ENCODE peak calls at places on chromosomes 7 and 10, in ten cellular contexts. A, E, R, H, L, X, F, W, D and C are unnamed samples.
A peak's percentile ranks its signal among the peaks of the same experiment; 100 is the strongest.

GRCh38 chr10:4262449-4262848 is 477.4 kb upstream of the KLF6 start:
- DNase-seq in F (no peak), W (no peak), H (no peak), D (no peak), X (no peak), L (no peak), E (no peak), A (no peak), R (no peak), C (no peak)

GRCh38 chr7:132972745-132973144 is 109.1 kb downstream of the CHCHD3 start:
- DNase-seq in F (no peak), D (no peak), R (no peak), L (no peak), H (no peak), X (no peak), A (no peak), E (no peak), W (no peak), C (no peak)

GRCh38 chr7:99096124-99096887 is 47.6 kb downstream of the SMURF1 start:
- DNase-seq in H (no peak), E (no peak), W (no peak), R (no peak), A (peak; percentile 81), F (peak; percentile 66), X (no peak), D (no peak), L (no peak), C (no peak)

GRCh38 chr7:155835446-155836215 is 23.4 kb upstream of the SHH start:
- DNase-seq in X (no peak), D (peak; percentile 26), H (no peak), F (peak; percentile 1), L (no peak), R (no peak), E (no peak), A (no peak), W (no peak), C (no peak)

GRCh38 chr10:66928000-66928770 is 2.3 kb downstream of the LRRTM3 start:
- DNase-seq in R (peak; percentile 19), D (peak; percentile 45), A (no peak), H (peak; percentile 55), F (no peak), L (peak; percentile 3), E (no peak), W (no peak), X (no peak), C (no peak)

GRCh38 chr7:84848219-84848973 is 338.5 kb downstream of the SEMA3D start:
- DNase-seq in A (no peak), F (no peak), X (no peak), D (no peak), L (no peak), R (no peak), H (no peak), E (no peak), W (no peak), C (no peak)

GRCh38 chr7:149752646-149753045 is 20.7 kb downstream of the ZNF467 start:
- DNase-seq in F (no peak), A (no peak), R (no peak), L (no peak), W (no peak), X (no peak), H (no peak), D (no peak), E (no peak), C (no peak)

GRCh38 chr10:72259491-72260214 is 14.1 kb upstream of the DDIT4 start:
- DNase-seq in H (peak; percentile 12), D (no peak), L (peak; percentile 29), E (no peak), R (peak; percentile 47), W (peak; percentile 40), F (no peak), A (no peak), X (no peak), C (no peak)

GRCh38 chr7:149292101-149292823 is 30.3 kb downstream of the ZNF783 start:
- DNase-seq in A (no peak), X (no peak), R (no peak), L (no peak), W (no peak), F (peak; percentile 46), E (no peak), D (peak; percentile 20), H (peak; percentile 52), C (no peak)

GRCh38 chr7:148084138-148084537 is 506.4 kb upstream of the C7orf33 start:
- DNase-seq in F (peak; percentile 73), R (peak; percentile 5), H (peak; percentile 66), L (no peak), W (peak; percentile 36), E (peak; percentile 69), X (peak; percentile 20), A (peak; percentile 5), D (peak; percentile 80), C (peak; percentile 79)

GRCh38 chr10:66782776-66783175 is 143.1 kb upstream of the LRRTM3 start:
- DNase-seq in H (no peak), F (no peak), X (no peak), D (no peak), W (no peak), E (peak; percentile 69), L (peak; percentile 32), A (no peak), R (peak; percentile 52), C (no peak)

GRCh38 chr10:101287922-101288638 is 58.8 kb upstream of the LBX1 start:
- DNase-seq in H (peak; percentile 88), W (peak; percentile 11), L (no peak), D (peak; percentile 80), F (no peak), E (peak; percentile 16), X (no peak), A (no peak), R (peak; percentile 17), C (peak; percentile 44)

GRCh38 chr7:98214811-98215321 is 3.6 kb downstream of the BHLHA15 start:
- DNase-seq in E (no peak), A (no peak), R (no peak), W (no peak), X (no peak), L (no peak), H (no peak), F (no peak), D (no peak), C (no peak)

GRCh38 chr7:34389332-34390078 is 268.5 kb upstream of the NPSR1 start:
- DNase-seq in R (no peak), A (no peak), W (no peak), H (peak; percentile 46), F (no peak), D (no peak), X (no peak), L (no peak), E (no peak), C (no peak)

GRCh38 chr10:125089486-125089885 is 70.9 kb downstream of the CTBP2 start:
- DNase-seq in R (no peak), X (no peak), F (no peak), H (no peak), L (no peak), A (no peak), W (no peak), D (no peak), E (no peak), C (no peak)
- H3K79me2 ChIP-seq in R (peaks cover 61% of the 10 kb centered on the region), X (peaks cover 57% of the 10 kb centered on the region), F (no peaks in the 10 kb centered on the region), H (peaks cover 100% of the 10 kb centered on the region), L (peaks cover 86% of the 10 kb centered on the region), A (peaks cover 97% of the 10 kb centered on the region), W (no peaks in the 10 kb centered on the region), D (peaks cover 100% of the 10 kb centered on the region), E (peaks cover 79% of the 10 kb centered on the region), C (no peaks in the 10 kb centered on the region)

DNA sequence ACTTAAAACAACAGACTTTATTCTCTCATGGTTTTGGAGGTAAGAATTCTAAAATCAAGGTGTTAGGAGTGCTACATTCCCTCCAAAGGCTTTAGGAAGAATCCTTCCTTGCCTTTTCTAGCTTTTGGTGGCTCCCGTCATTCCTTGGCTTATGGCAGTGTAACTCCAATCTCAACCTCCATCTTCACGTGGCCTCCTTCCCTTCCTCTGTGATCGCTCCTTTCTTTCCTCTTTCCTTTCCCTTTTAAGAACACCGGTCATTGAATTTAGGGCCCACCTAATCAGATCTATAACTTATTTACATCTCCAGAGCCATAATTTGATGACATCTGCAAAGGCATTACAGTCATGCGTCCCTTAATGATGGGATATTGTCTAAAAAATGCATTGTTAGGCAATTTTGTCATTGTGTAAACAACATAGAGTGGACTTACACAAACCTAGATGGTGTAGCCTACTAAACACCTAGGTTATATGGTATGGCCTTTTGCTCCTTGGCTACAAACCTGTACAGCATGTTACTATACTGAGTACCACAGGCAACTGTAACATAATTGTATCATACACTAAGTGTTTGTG is 5.9 kb upstream of the HERC4 start:
- DNase-seq in R (no peak), F (no peak), H (peak; percentile 9), A (no peak), X (no peak), L (no peak), E (peak; percentile 56), D (no peak), W (no peak), C (no peak)
- H3K27ac ChIP-seq in R (no peak overlapping the region), F (no peak overlapping the region), H (peak overlapping the region; percentile 42), A (no peak overlapping the region), X (no peak overlapping the region), L (no peak overlapping the region), E (no peak overlapping the region), D (no peak overlapping the region), W (no peak overlapping the region), C (no peak overlapping the region)

GRCh38 chr10:94402204-94403033 is at the start of gene TBC1D12:
- DNase-seq in X (peak; percentile 90), D (peak; percentile 95), A (peak; percentile 95), H (peak; percentile 99), E (peak; percentile 92), F (peak; percentile 98), R (peak; percentile 96), W (peak; percentile 79), L (peak; percentile 92), C (no peak)
- H3K79me2 ChIP-seq in X (peaks cover 28% of the 10 kb centered on the region), D (peaks cover 5% of the 10 kb centered on the region), A (peaks cover 50% of the 10 kb centered on the region), H (no peaks in the 10 kb centered on the region), E (peaks cover 44% of the 10 kb centered on the region), F (peaks cover 44% of the 10 kb centered on the region), R (peaks cover 32% of the 10 kb centered on the region), W (peaks cover 4% of the 10 kb centered on the region), L (peaks cover 38% of the 10 kb centered on the region), C (no peaks in the 10 kb centered on the region)

GRCh38 chr10:131936756-131937155 is 35.9 kb downstream of the PPP2R2D start:
- DNase-seq in W (no peak), R (no peak), D (no peak), F (no peak), E (no peak), L (no peak), X (no peak), A (no peak), H (no peak), C (no peak)

GRCh38 chr10:131933016-131933694 is 32.3 kb downstream of the PPP2R2D start:
- DNase-seq in D (no peak), R (no peak), L (no peak), E (no peak), H (no peak), W (no peak), A (no peak), F (no peak), X (no peak), C (no peak)

GRCh38 chr10:131933695-131934086 is 32.9 kb downstream of the PPP2R2D start:
- DNase-seq in F (no peak), A (no peak), D (no peak), W (no peak), X (no peak), L (no peak), H (no peak), E (no peak), R (no peak), C (no peak)

GRCh38 chr10:131934769-131935168 is 34.0 kb downstream of the PPP2R2D start:
- DNase-seq in L (no peak), R (no peak), D (no peak), F (no peak), A (no peak), H (no peak), X (no peak), E (no peak), W (no peak), C (no peak)

GRCh38 chr10:131935260-131935659 is 34.5 kb downstream of the PPP2R2D start:
- DNase-seq in W (no peak), F (no peak), D (no peak), A (no peak), E (no peak), H (no peak), X (no peak), R (no peak), L (no peak), C (no peak)
- H3K27ac ChIP-seq in W (no peak overlapping the region), F (no peak overlapping the region), D (no peak overlapping the region), A (no peak overlapping the region), E (no peak overlapping the region), H (no peak overlapping the region), X (no peak overlapping the region), R (no peak overlapping the region), L (no peak overlapping the region), C (no peak overlapping the region)